ENCODE peak calls at places on chromosome 9, in ten cellular contexts. B is GM13977, S is lower leg skin, F is psoas muscle, I is neural crest cell, G is mesothelial cell of epicardium, M is B cell, D is astrocyte of the spinal cord, A is A549, L is spleen. E is an unnamed sample.
A peak's percentile ranks its signal among the peaks of the same experiment; 100 is the strongest.

GRCh38 chr9:122265265-122265900 is 701 bp downstream of the MRRF start:
- DNase-seq in B (peak; percentile 63), I (no peak), F (no peak), M (peak; percentile 74), D (peak; percentile 14), L (no peak), A (no peak), S (no peak), G (no peak), E (no peak)

GRCh38 chr9:27625751-27626628 is 52.7 kb upstream of the C9orf72 start:
- DNase-seq in F (no peak), M (no peak), A (no peak), D (no peak), B (no peak), I (no peak), L (no peak), S (no peak), G (no peak), E (no peak)

GRCh38 chr9:23769307-23769935 is 56.6 kb downstream of the ELAVL2 start:
- DNase-seq in F (no peak), G (no peak), M (no peak), A (no peak), D (peak; percentile 97), L (no peak), I (no peak), B (no peak), S (no peak), E (no peak)

GRCh38 chr9:37675661-37676060 is 24.9 kb downstream of the FRMPD1 start:
- DNase-seq in G (no peak), S (no peak), B (no peak), F (no peak), D (no peak), M (no peak), I (no peak), L (no peak), A (no peak), E (no peak)

GRCh38 chr9:83005963-83006362 is 57.0 kb downstream of the RASEF start:
- DNase-seq in D (no peak), G (no peak), F (no peak), B (no peak), I (no peak), S (no peak), A (no peak), L (no peak), M (no peak), E (no peak)

GRCh38 chr9:126055386-126055785 is 271.2 kb upstream of the MVB12B start:
- DNase-seq in L (peak; percentile 30), D (peak; percentile 43), F (no peak), S (no peak), G (no peak), M (no peak), B (no peak), A (no peak), I (no peak), E (no peak)

GRCh38 chr9:99666571-99666970 is 155.1 kb upstream of the NR4A3 start:
- DNase-seq in F (no peak), A (no peak), B (no peak), D (peak; percentile 5), G (no peak), S (no peak), M (no peak), L (no peak), I (no peak), E (no peak)

GRCh38 chr9:134167530-134167931 is 3.2 kb upstream of the RNU6ATAC start:
- DNase-seq in M (no peak), I (no peak), G (no peak), L (peak; percentile 62), F (no peak), D (peak; percentile 54), S (no peak), B (no peak), A (no peak), E (no peak)

GRCh38 chr9:78296208-78296892 is 575 bp upstream of the PSAT1 start:
- DNase-seq in M (peak; percentile 17), S (no peak), B (peak; percentile 43), G (peak; percentile 53), L (peak; percentile 82), D (peak; percentile 68), A (peak; percentile 56), F (peak; percentile 55), I (peak; percentile 26), E (no peak)

DNA sequence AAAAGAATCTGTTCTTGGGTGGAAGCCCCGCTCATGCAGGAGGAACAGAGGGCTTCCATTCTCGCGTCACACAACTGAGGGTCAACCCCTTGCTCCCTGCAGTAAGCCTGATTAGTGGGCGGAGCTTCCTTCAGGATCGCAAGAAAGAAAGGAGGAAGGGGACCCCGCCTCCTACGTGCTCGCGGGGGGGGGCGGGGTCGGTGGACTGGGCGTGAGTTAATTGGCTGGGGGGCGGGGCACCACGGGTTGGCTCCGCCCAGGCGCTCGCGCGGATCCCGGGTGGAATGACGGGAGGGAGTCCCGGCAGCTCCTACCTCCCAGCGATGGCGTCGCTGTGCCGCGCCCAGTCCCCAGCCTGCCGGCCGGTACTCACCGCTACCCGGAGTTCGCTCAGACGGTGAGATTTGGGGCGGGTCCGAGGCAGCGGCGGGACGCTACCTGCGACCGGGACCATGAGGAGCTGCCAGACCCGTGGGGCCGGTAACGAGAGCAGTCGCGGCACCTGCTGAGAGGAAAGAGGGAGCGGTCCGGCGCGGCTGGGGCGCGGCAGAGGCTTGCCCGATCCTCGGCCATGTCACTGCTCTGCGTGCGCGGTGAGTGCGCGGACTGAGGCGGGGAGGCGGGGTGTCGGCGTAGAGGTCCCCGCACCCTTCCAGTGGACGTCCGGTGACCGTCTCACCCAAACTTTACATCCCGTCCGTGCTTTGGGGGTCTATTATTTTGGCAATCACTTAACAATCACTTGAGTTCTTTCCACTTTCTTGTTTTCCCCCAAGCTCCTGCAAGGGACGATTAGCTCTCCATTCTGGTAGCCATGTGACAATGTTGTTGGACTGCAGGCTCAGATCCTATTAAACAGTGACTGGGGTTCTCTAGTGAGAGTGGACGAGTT is at the start of gene UNC13B:
- DNase-seq in D (peak; percentile 95), B (peak; percentile 79), G (peak; percentile 97), L (peak; percentile 94), I (peak; percentile 97), M (peak; percentile 83), S (peak; percentile 99), A (peak; percentile 98), F (peak; percentile 97), E (peak; percentile 96)
- TF ChIP-seq CTCF in D (peak; percentile 14), B (no peak), G (no peak), L (no peak), I (peak; percentile 39), M (no peak), S (no peak), A (peak; percentile 13), F (peak; percentile 19), E (peak; percentile 41)

DNA sequence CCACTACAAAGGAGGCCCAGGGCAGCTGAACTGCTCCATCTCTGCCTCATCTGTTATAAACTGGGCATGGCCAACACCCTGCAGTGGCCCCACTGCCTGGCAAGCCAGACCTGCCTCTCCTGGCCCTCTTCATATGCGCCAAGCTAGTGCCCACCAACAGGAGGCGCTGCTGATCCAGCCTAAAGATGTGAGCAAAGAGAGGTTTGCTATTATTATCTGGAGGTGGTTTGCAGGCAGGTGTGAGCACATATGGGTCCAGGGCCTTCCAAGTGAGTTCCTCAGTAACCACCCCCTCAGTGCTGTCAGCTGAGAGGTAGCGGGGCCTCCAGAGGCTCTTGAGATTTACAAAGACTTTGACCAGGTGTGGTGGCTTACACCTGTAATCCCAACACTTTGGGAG is 232.2 kb downstream of the SYK start:
- DNase-seq in D (no peak), B (peak; percentile 40), G (no peak), S (peak; percentile 79), M (peak; percentile 54), I (no peak), L (peak; percentile 86), A (no peak), F (no peak), E (no peak)
- TF ChIP-seq CTCF in D (peak; percentile 38), B (peak; percentile 70), G (peak; percentile 40), S (no peak), M (peak; percentile 60), I (peak; percentile 45), L (peak; percentile 14), A (peak; percentile 40), F (peak; percentile 22), E (peak; percentile 39)

GRCh38 chr9:136975624-136976023 is 1.7 kb upstream of the PTGDS start:
- DNase-seq in M (no peak), G (no peak), F (no peak), I (no peak), S (no peak), D (peak; percentile 17), L (peak; percentile 86), B (no peak), A (no peak), E (no peak)
- TF ChIP-seq CTCF in M (no peak), G (no peak), F (peak; percentile 14), I (peak; percentile 21), S (no peak), D (peak; percentile 32), L (peak; percentile 34), B (peak; percentile 38), A (peak; percentile 8), E (peak; percentile 8)

DNA sequence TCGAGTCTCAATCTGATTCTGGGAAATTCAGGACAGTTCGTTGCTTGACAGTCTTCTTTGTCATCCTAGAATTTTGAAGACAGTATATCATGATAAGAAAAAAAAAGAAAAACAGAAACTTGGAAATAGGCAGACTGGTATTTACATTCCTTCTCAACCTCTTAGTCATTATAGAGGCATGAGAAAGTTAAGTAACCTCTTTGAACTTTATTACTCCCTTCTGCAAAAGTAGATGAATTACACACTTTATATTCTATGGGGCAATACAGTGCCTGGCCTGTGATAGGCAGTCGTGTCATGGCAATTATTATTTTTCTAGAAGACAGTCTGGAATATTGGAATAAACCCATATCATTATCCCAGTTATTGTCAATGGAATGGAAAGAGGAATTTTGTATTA is 828.9 kb downstream of the TLR4 start:
- DNase-seq in F (no peak), I (no peak), G (no peak), D (no peak), A (no peak), L (no peak), M (no peak), B (no peak), S (no peak), E (no peak)
- TF ChIP-seq CTCF in F (no peak), I (no peak), G (no peak), D (no peak), A (no peak), L (no peak), M (no peak), B (no peak), S (no peak), E (no peak)

E was measured in progenitor cell of endocrine pancreas.